ENCODE peak calls at places on chromosomes 4 and X, in five cellular contexts. One of them, this sample, is unnamed.
A peak's percentile ranks its signal among the peaks of the same experiment; 100 is the strongest.

GRCh38 chrX:72393836-72394517 is 88.3 kb upstream of the CITED1 start:
- DNase-seq in stomach: no peak
- DNase-seq in psoas muscle: no peak
- DNase-seq in dorsolateral prefrontal cortex: no peak
- DNase-seq in pancreas: no peak
- DNase-seq in this sample: no peak

GRCh38 chr4:105129286-105129685 is 17.4 kb upstream of the TET2 start:
- DNase-seq in stomach: no peak
- DNase-seq in psoas muscle: no peak
- DNase-seq in dorsolateral prefrontal cortex: no peak
- DNase-seq in pancreas: no peak
- DNase-seq in this sample: no peak

GRCh38 chrX:135340827-135341226 is 31.5 kb downstream of the ETDC start:
- DNase-seq in stomach: no peak
- DNase-seq in psoas muscle: no peak
- DNase-seq in dorsolateral prefrontal cortex: no peak
- DNase-seq in pancreas: no peak
- DNase-seq in this sample: no peak

GRCh38 chr4:85498068-85498733 is 23.3 kb downstream of the ARHGAP24 start:
- DNase-seq in stomach: peak; percentile 61
- DNase-seq in psoas muscle: no peak
- DNase-seq in dorsolateral prefrontal cortex: no peak
- DNase-seq in pancreas: no peak
- DNase-seq in this sample: peak; percentile 79

GRCh38 chrX:19091596-19091995 is 30.7 kb downstream of the ADGRG2 start:
- DNase-seq in stomach: no peak
- DNase-seq in psoas muscle: no peak
- DNase-seq in dorsolateral prefrontal cortex: no peak
- DNase-seq in pancreas: no peak
- DNase-seq in this sample: no peak

GRCh38 chr4:105637409-105638258 is 70.9 kb downstream of the INTS12 start:
- DNase-seq in stomach: peak; percentile 79
- DNase-seq in psoas muscle: peak; percentile 58
- DNase-seq in dorsolateral prefrontal cortex: peak; percentile 78
- DNase-seq in pancreas: peak; percentile 67
- DNase-seq in this sample: peak; percentile 88

GRCh38 chr4:13584481-13584880 is 40.2 kb upstream of the NKX3-2 start:
- DNase-seq in stomach: no peak
- DNase-seq in psoas muscle: no peak
- DNase-seq in dorsolateral prefrontal cortex: no peak
- DNase-seq in pancreas: no peak
- DNase-seq in this sample: no peak

GRCh38 chr4:74906771-74907170 is 26.1 kb upstream of the PARM1 start:
- DNase-seq in stomach: no peak
- DNase-seq in psoas muscle: no peak
- DNase-seq in dorsolateral prefrontal cortex: no peak
- DNase-seq in pancreas: no peak
- DNase-seq in this sample: no peak

GRCh38 chr4:24853142-24853541 is 57.8 kb downstream of the SOD3 start:
- DNase-seq in stomach: no peak
- DNase-seq in psoas muscle: no peak
- DNase-seq in dorsolateral prefrontal cortex: no peak
- DNase-seq in pancreas: no peak
- DNase-seq in this sample: no peak

GRCh38 chr4:76804060-76804459 is 93.9 kb downstream of the SOWAHB start:
- DNase-seq in stomach: no peak
- DNase-seq in psoas muscle: no peak
- DNase-seq in dorsolateral prefrontal cortex: no peak
- DNase-seq in pancreas: no peak
- DNase-seq in this sample: no peak

GRCh38 chr4:15144249-15144966 is 142.1 kb downstream of the CPEB2 start:
- DNase-seq in stomach: no peak
- DNase-seq in psoas muscle: no peak
- DNase-seq in dorsolateral prefrontal cortex: no peak
- DNase-seq in pancreas: no peak
- DNase-seq in this sample: no peak

GRCh38 chr4:144820706-144821105 is 174.8 kb downstream of the HHIP start:
- DNase-seq in stomach: no peak
- DNase-seq in psoas muscle: no peak
- DNase-seq in dorsolateral prefrontal cortex: no peak
- DNase-seq in pancreas: no peak
- DNase-seq in this sample: no peak

GRCh38 chr4:24970635-24971034 is 57.8 kb upstream of the CCDC149 start:
- DNase-seq in stomach: no peak
- DNase-seq in psoas muscle: no peak
- DNase-seq in dorsolateral prefrontal cortex: no peak
- DNase-seq in pancreas: no peak
- DNase-seq in this sample: no peak

GRCh38 chr4:32686123-32686522 is 1966.0 kb downstream of the PCDH7 start:
- DNase-seq in stomach: no peak
- DNase-seq in psoas muscle: no peak
- DNase-seq in dorsolateral prefrontal cortex: no peak
- DNase-seq in pancreas: no peak
- DNase-seq in this sample: no peak

GRCh38 chr4:170391066-170391754 is 301.5 kb upstream of the AADAT start:
- DNase-seq in stomach: no peak
- DNase-seq in psoas muscle: no peak
- DNase-seq in dorsolateral prefrontal cortex: no peak
- DNase-seq in pancreas: no peak
- DNase-seq in this sample: no peak

GRCh38 chr4:6201580-6202091 is 1.3 kb upstream of the JAKMIP1 start:
- DNase-seq in stomach: no peak
- DNase-seq in psoas muscle: no peak
- DNase-seq in dorsolateral prefrontal cortex: no peak
- DNase-seq in pancreas: no peak
- DNase-seq in this sample: no peak

GRCh38 chr4:83009529-83009928 is 1.1 kb downstream of the LIN54 start:
- DNase-seq in stomach: no peak
- DNase-seq in psoas muscle: no peak
- DNase-seq in dorsolateral prefrontal cortex: no peak
- DNase-seq in pancreas: no peak
- DNase-seq in this sample: no peak

GRCh38 chrX:109873983-109874382 is 128.9 kb upstream of the TMEM164 start:
- DNase-seq in stomach: peak; percentile 44
- DNase-seq in psoas muscle: no peak
- DNase-seq in dorsolateral prefrontal cortex: no peak
- DNase-seq in pancreas: no peak
- DNase-seq in this sample: no peak

GRCh38 chr4:15586046-15586445 is 69.1 kb downstream of the FBXL5 start:
- DNase-seq in stomach: no peak
- DNase-seq in psoas muscle: no peak
- DNase-seq in dorsolateral prefrontal cortex: no peak
- DNase-seq in pancreas: no peak
- DNase-seq in this sample: no peak

GRCh38 chr4:84578540-84579409 is 4.2 kb upstream of the CDS1 start:
- DNase-seq in stomach: no peak
- DNase-seq in psoas muscle: no peak
- DNase-seq in dorsolateral prefrontal cortex: no peak
- DNase-seq in pancreas: no peak
- DNase-seq in this sample: no peak

DNA sequence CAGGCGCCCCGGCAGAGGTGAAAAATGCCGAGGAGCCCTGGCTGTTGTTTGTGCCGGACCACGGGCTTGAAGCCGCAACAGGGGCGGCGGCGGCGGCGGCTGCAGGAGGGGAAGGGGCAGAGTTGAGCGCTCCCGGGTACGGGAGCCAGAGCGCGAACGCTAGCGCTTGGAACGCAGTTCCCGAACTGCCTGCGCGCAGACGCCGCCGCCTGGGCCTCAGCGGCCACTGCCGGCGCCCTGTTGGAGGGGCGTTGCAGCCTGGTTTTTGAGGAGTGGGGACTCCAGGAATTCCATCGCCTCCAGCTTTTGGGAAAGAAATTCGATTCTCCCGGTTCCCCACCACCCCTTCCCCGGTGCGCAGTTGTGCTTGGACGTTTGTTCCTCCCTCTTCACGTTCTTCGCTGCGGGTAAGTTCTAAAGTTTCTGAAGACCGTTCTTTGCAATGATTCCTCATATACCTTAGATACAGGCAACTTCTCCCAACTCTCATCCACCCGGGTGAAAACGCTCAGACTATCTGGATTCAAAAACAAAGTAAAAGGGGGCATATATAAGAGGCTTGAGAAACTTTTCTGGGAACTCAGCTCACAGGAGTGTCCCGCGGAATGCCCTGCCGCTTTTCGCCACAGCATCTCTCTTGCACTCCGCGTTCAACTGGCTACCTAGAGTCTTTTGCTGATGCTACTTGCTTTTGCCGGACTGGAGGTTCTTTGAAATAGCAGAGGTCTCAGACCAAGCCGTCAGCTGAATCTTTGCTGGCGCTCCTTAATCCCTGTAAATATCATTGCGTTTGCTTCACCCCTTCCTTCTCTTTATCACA is 1.0 kb downstream of the FAT4 start:
- DNase-seq in stomach: peak; percentile 31
- DNase-seq in psoas muscle: peak; percentile 54
- DNase-seq in dorsolateral prefrontal cortex: peak; percentile 51
- DNase-seq in pancreas: peak; percentile 79
- DNase-seq in this sample: no peak
- TF ChIP-seq CTCF in stomach: no peak
- TF ChIP-seq CTCF in psoas muscle: no peak
- TF ChIP-seq CTCF in dorsolateral prefrontal cortex: peak; percentile 27
- TF ChIP-seq CTCF in pancreas: no peak
- TF ChIP-seq CTCF in this sample: no peak

DNA sequence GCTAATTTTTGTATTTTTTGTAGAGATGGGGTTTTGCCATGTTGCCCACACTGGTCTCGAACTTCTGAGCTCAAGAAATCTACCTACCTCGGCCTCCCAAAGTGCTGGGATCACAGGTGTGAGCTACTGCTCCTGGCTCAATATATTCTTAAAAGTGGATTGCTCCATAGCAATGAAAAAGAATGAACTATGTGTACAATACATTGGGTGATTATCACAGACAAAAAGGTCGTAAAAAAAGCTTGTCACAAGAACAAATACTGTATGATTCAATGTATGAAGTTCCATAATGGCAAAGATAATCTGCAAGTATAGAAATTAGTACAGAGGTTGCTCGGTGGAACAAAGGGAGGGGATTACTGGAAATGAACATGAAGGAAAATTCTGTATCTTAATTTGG is 70.7 kb downstream of the REPS2 start:
- DNase-seq in stomach: no peak
- DNase-seq in psoas muscle: no peak
- DNase-seq in dorsolateral prefrontal cortex: no peak
- DNase-seq in pancreas: no peak
- DNase-seq in this sample: no peak
- H3K27me3 ChIP-seq in stomach: no peaks in the 10 kb centered on the region
- H3K27me3 ChIP-seq in psoas muscle: no peaks in the 10 kb centered on the region
- H3K27me3 ChIP-seq in dorsolateral prefrontal cortex: peaks cover 48% of the 10 kb centered on the region
- H3K27me3 ChIP-seq in pancreas: no peaks in the 10 kb centered on the region
- H3K27me3 ChIP-seq in this sample: no peaks in the 10 kb centered on the region

DNA sequence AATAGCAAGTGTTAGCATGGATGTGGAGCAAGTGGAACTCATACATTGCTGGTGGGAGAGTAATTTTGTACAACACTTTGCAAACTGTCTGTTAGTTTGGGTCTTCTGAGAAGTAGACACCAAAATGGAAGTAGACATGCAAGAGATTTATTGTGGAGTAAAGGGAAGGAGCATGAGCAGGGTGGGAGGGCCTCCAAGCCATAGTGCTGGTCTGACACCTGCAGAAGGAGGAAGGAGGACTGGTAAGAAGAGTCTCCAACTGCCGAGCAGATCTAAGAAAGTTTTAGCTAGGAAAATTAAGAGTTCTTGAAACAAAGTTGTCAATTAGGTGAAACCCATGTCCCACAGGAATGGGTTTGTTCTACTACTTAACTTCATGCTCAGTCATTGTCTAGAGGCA is 64.0 kb upstream of the DDIT4L start:
- DNase-seq in stomach: no peak
- DNase-seq in psoas muscle: no peak
- DNase-seq in dorsolateral prefrontal cortex: no peak
- DNase-seq in pancreas: no peak
- DNase-seq in this sample: no peak
- H3K27ac ChIP-seq in stomach: no peak overlapping the region
- H3K27ac ChIP-seq in psoas muscle: no peak overlapping the region
- H3K27ac ChIP-seq in dorsolateral prefrontal cortex: no peak overlapping the region
- H3K27ac ChIP-seq in pancreas: no peak overlapping the region
- H3K27ac ChIP-seq in this sample: no peak overlapping the region

GRCh38 chr4:67785528-67785927 is 31.3 kb upstream of the GNRHR start:
- DNase-seq in stomach: no peak
- DNase-seq in psoas muscle: no peak
- DNase-seq in dorsolateral prefrontal cortex: no peak
- DNase-seq in pancreas: no peak
- DNase-seq in this sample: no peak

DNA sequence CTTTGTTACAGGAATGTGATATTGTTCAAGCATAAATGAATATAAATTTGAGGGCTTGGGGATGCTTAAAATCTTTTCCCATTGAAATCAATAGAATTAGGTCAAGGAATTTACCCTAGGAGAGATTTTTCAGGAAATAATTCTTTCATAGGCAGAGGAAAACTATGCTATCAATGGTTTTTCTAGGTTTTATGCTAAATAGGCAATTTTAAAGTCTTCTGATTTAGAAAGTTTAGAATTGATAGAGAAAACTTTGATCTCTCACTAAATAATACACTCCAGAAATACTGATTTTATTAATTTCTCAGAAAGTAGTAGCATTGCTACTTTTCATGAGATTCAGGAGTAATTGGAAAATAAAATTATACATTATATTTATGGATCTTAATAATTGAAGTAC is 36.5 kb upstream of the GNRHR start:
- DNase-seq in stomach: no peak
- DNase-seq in psoas muscle: no peak
- DNase-seq in dorsolateral prefrontal cortex: no peak
- DNase-seq in pancreas: no peak
- DNase-seq in this sample: no peak
- TF ChIP-seq CTCF in stomach: no peak
- TF ChIP-seq CTCF in psoas muscle: no peak
- TF ChIP-seq CTCF in dorsolateral prefrontal cortex: no peak
- TF ChIP-seq CTCF in pancreas: no peak
- TF ChIP-seq CTCF in this sample: no peak

DNA sequence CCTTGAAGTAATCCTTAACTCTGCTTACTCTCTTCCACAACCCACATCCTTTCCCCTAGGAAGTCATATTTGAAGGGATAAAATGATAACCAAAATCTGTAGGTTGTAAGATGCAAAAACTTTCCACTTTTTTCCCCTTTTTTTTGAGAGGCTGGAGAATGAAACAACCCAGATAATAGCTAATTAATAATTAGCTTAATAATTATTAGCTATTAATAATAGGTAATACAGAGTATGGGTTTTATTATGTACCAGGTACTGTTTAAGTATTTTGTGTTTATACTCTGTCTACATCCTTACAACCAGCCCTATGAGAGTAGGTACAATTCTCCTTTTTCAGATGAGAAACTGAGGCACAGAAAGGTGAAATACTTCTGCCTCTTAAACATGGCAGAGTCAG is 9.4 kb downstream of the GPR119 start:
- DNase-seq in stomach: no peak
- DNase-seq in psoas muscle: no peak
- DNase-seq in dorsolateral prefrontal cortex: no peak
- DNase-seq in pancreas: no peak
- DNase-seq in this sample: no peak
- H3K27me3 ChIP-seq in stomach: no peaks in the 10 kb centered on the region
- H3K27me3 ChIP-seq in psoas muscle: no peaks in the 10 kb centered on the region
- H3K27me3 ChIP-seq in dorsolateral prefrontal cortex: peaks cover 34% of the 10 kb centered on the region
- H3K27me3 ChIP-seq in pancreas: no peaks in the 10 kb centered on the region
- H3K27me3 ChIP-seq in this sample: no peaks in the 10 kb centered on the region

GRCh38 chr4:118939169-118939779 is 50.6 kb downstream of the SYNPO2 start:
- DNase-seq in stomach: no peak
- DNase-seq in psoas muscle: no peak
- DNase-seq in dorsolateral prefrontal cortex: no peak
- DNase-seq in pancreas: no peak
- DNase-seq in this sample: no peak
- H3K27ac ChIP-seq in stomach: peak overlapping the region; percentile 53
- H3K27ac ChIP-seq in psoas muscle: peak overlapping the region; percentile 70
- H3K27ac ChIP-seq in dorsolateral prefrontal cortex: no peak overlapping the region
- H3K27ac ChIP-seq in pancreas: no peak overlapping the region
- H3K27ac ChIP-seq in this sample: peak overlapping the region; percentile 47

GRCh38 chr4:148056879-148057278 is 325.0 kb downstream of the ARHGAP10 start:
- DNase-seq in stomach: peak; percentile 52
- DNase-seq in psoas muscle: peak; percentile 58
- DNase-seq in dorsolateral prefrontal cortex: peak; percentile 65
- DNase-seq in pancreas: no peak
- DNase-seq in this sample: peak; percentile 69
- TF ChIP-seq CTCF in stomach: no peak
- TF ChIP-seq CTCF in psoas muscle: no peak
- TF ChIP-seq CTCF in dorsolateral prefrontal cortex: peak; percentile 31
- TF ChIP-seq CTCF in pancreas: no peak
- TF ChIP-seq CTCF in this sample: no peak